ENCODE peak calls at places on chromosomes 13 and 19, in eight cellular contexts. Y is HCT116, R is Right ventricle myocardium superior, L is heart right ventricle, F is astrocyte of the spinal cord, E is RWPE1, V is mammary epithelial cell, K is ELF-1. H is an unnamed sample.

GRCh38 chr19:12665281-12665573 is 1.3 kb downstream of the MAN2B1 start:
- DNase-seq in Y (no peak), R (peak; percentile 75), L (peak; percentile 44), F (no peak), E (no peak), V (no peak), K (no peak), H (peak; percentile 73)

GRCh38 chr19:7792286-7792685 is 29.2 kb downstream of the CLEC4M start:
- DNase-seq in Y (no peak), R (no peak), L (no peak), F (no peak), E (no peak), V (peak; percentile 17), K (peak; percentile 63), H (no peak)

GRCh38 chr19:40136818-40137217 is 46.1 kb upstream of the ZNF780A start:
- DNase-seq in Y (no peak), R (no peak), L (no peak), F (no peak), E (no peak), V (no peak), K (no peak), H (no peak)

GRCh38 chr19:2113436-2114211 is 16.9 kb downstream of the IZUMO4 start:
- DNase-seq in Y (no peak), R (no peak), L (no peak), F (peak; percentile 32), E (peak; percentile 41), V (peak; percentile 73), K (no peak), H (no peak)

GRCh38 chr13:98476538-98476966 is 100.4 kb downstream of the STK24 start:
- DNase-seq in Y (peak; percentile 64), R (peak; percentile 64), L (no peak), F (peak; percentile 87), E (peak; percentile 67), V (peak; percentile 90), K (peak; percentile 59), H (peak; percentile 94)

GRCh38 chr19:50329146-50329925 is at the start of gene KCNC3:
- DNase-seq in Y (peak; percentile 99), R (peak; percentile 99), L (peak; percentile 99), F (peak; percentile 95), E (peak; percentile 96), V (peak; percentile 69), K (peak; percentile 100), H (peak; percentile 99)

GRCh38 chr19:31252476-31252875 is 96.8 kb downstream of the TSHZ3 start:
- DNase-seq in Y (no peak), R (no peak), L (no peak), F (no peak), E (no peak), V (no peak), K (no peak), H (no peak)

GRCh38 chr19:41537789-41538188 is 38.2 kb upstream of the CEACAM21 start:
- DNase-seq in Y (no peak), R (no peak), L (no peak), F (peak; percentile 6), E (no peak), V (peak; percentile 7), K (no peak), H (no peak)

GRCh38 chr19:3983936-3984583 is 1.2 kb downstream of the EEF2 start:
- DNase-seq in Y (no peak), R (no peak), L (no peak), F (peak; percentile 33), E (no peak), V (peak; percentile 39), K (peak; percentile 25), H (peak; percentile 57)

GRCh38 chr13:100044936-100045335 is 44.0 kb upstream of the PCCA start:
- DNase-seq in Y (no peak), R (no peak), L (no peak), F (no peak), E (no peak), V (no peak), K (no peak), H (no peak)

GRCh38 chr13:112619730-112620639 is 32.0 kb upstream of the TUBGCP3 start:
- DNase-seq in Y (peak; percentile 38), R (no peak), L (no peak), F (peak; percentile 25), E (peak; percentile 42), V (peak; percentile 21), K (peak; percentile 82), H (no peak)

GRCh38 chr19:44476559-44477408 is 23.5 kb downstream of the ZNF180 start:
- DNase-seq in Y (no peak), R (no peak), L (no peak), F (peak; percentile 33), E (no peak), V (peak; percentile 14), K (peak; percentile 19), H (no peak)

GRCh38 chr13:71851541-71851940 is 15.5 kb downstream of the DACH1 start:
- DNase-seq in Y (no peak), R (no peak), L (no peak), F (no peak), E (no peak), V (no peak), K (no peak), H (no peak)

GRCh38 chr19:29831041-29831548 is 19.3 kb downstream of the CCNE1 start:
- DNase-seq in Y (peak; percentile 76), R (no peak), L (no peak), F (no peak), E (no peak), V (peak; percentile 63), K (peak; percentile 68), H (peak; percentile 74)

GRCh38 chr13:101627556-101627943 is 175.1 kb downstream of the ITGBL1 start:
- DNase-seq in Y (no peak), R (no peak), L (no peak), F (peak; percentile 35), E (no peak), V (no peak), K (no peak), H (no peak)

GRCh38 chr13:113442354-113442984 is 10.8 kb downstream of the ADPRHL1 start:
- DNase-seq in Y (no peak), R (peak; percentile 15), L (no peak), F (no peak), E (no peak), V (no peak), K (no peak), H (no peak)

GRCh38 chr19:388691-389090 is 20.3 kb downstream of the C2CD4C start:
- DNase-seq in Y (no peak), R (no peak), L (no peak), F (no peak), E (no peak), V (no peak), K (no peak), H (no peak)